ENCODE peak calls at places on chromosomes 6 and 20, in seven cellular contexts. One of them, this sample, is unnamed.

GRCh38 chr6:22828179-22829062 is 259.1 kb downstream of the HDGFL1 start:
- DNase-seq in prostate gland: peak; percentile 73
- DNase-seq in Karpas-422: no peak
- DNase-seq in G401: no peak
- DNase-seq in HT1080: peak; percentile 89
- DNase-seq in CD4-positive, alpha-beta memory T cell: no peak
- DNase-seq in endothelial cell: peak; percentile 56
- DNase-seq in this sample: no peak

GRCh38 chr6:20538131-20538662 is 3.9 kb downstream of the CDKAL1 start:
- DNase-seq in prostate gland: no peak
- DNase-seq in Karpas-422: peak; percentile 30
- DNase-seq in G401: no peak
- DNase-seq in HT1080: no peak
- DNase-seq in CD4-positive, alpha-beta memory T cell: no peak
- DNase-seq in endothelial cell: no peak
- DNase-seq in this sample: no peak

GRCh38 chr6:115932481-115932880 is 128.2 kb downstream of the FRK start:
- DNase-seq in prostate gland: no peak
- DNase-seq in Karpas-422: no peak
- DNase-seq in G401: no peak
- DNase-seq in HT1080: peak; percentile 95
- DNase-seq in CD4-positive, alpha-beta memory T cell: no peak
- DNase-seq in endothelial cell: no peak
- DNase-seq in this sample: no peak

GRCh38 chr6:57313711-57314471 is 3.5 kb upstream of the PRIM2 start:
- DNase-seq in prostate gland: peak; percentile 50
- DNase-seq in Karpas-422: peak; percentile 34
- DNase-seq in G401: no peak
- DNase-seq in HT1080: peak; percentile 98
- DNase-seq in CD4-positive, alpha-beta memory T cell: no peak
- DNase-seq in endothelial cell: no peak
- DNase-seq in this sample: no peak

GRCh38 chr20:44113642-44113945 is 73.4 kb downstream of the JPH2 start:
- DNase-seq in prostate gland: no peak
- DNase-seq in Karpas-422: no peak
- DNase-seq in G401: no peak
- DNase-seq in HT1080: no peak
- DNase-seq in CD4-positive, alpha-beta memory T cell: no peak
- DNase-seq in endothelial cell: no peak
- DNase-seq in this sample: no peak

GRCh38 chr20:46119028-46119546 is 973 bp downstream of the CD40 start:
- DNase-seq in prostate gland: no peak
- DNase-seq in Karpas-422: no peak
- DNase-seq in G401: no peak
- DNase-seq in HT1080: no peak
- DNase-seq in CD4-positive, alpha-beta memory T cell: no peak
- DNase-seq in endothelial cell: no peak
- DNase-seq in this sample: no peak

GRCh38 chr6:83180396-83180950 is 12.6 kb downstream of the PGM3 start:
- DNase-seq in prostate gland: no peak
- DNase-seq in Karpas-422: no peak
- DNase-seq in G401: no peak
- DNase-seq in HT1080: no peak
- DNase-seq in CD4-positive, alpha-beta memory T cell: no peak
- DNase-seq in endothelial cell: no peak
- DNase-seq in this sample: no peak

GRCh38 chr6:14738933-14739332 is 506.9 kb upstream of the JARID2 start:
- DNase-seq in prostate gland: no peak
- DNase-seq in Karpas-422: no peak
- DNase-seq in G401: no peak
- DNase-seq in HT1080: no peak
- DNase-seq in CD4-positive, alpha-beta memory T cell: no peak
- DNase-seq in endothelial cell: no peak
- DNase-seq in this sample: no peak

GRCh38 chr6:134437376-134437775 is 119.5 kb upstream of the SGK1 start:
- DNase-seq in prostate gland: no peak
- DNase-seq in Karpas-422: no peak
- DNase-seq in G401: no peak
- DNase-seq in HT1080: peak; percentile 52
- DNase-seq in CD4-positive, alpha-beta memory T cell: no peak
- DNase-seq in endothelial cell: no peak
- DNase-seq in this sample: peak; percentile 73

GRCh38 chr6:168026925-168027324 is 29.5 kb downstream of the KIF25 start:
- DNase-seq in prostate gland: no peak
- DNase-seq in Karpas-422: no peak
- DNase-seq in G401: no peak
- DNase-seq in HT1080: no peak
- DNase-seq in CD4-positive, alpha-beta memory T cell: no peak
- DNase-seq in endothelial cell: no peak
- DNase-seq in this sample: no peak